ENCODE peak calls at places on chromosomes 11 and 22, in five cellular contexts. E is prostate gland, I is psoas muscle, D is A549, O is right lobe of liver. F is an unnamed sample. For H3K9me3, the result is how much of the 10 kb centered on the place peaks cover.

GRCh38 chr22:44996120-44996519 is 13.7 kb downstream of the PHF21B start:
- DNase-seq in E (no peak), I (no peak), D (no peak), O (no peak), F (no peak)

GRCh38 chr11:70633610-70634009 is 235.3 kb downstream of the CTTN start:
- DNase-seq in E (no peak), I (no peak), D (no peak), O (no peak), F (no peak)

GRCh38 chr11:100235085-100235484 is 452.0 kb upstream of the ARHGAP42 start:
- DNase-seq in E (no peak), I (no peak), D (no peak), O (no peak), F (no peak)

GRCh38 chr22:24087071-24087795 is 76.1 kb downstream of the CABIN1 start:
- DNase-seq in E (no peak), I (no peak), D (no peak), O (peak), F (no peak)

GRCh38 chr11:126607374-126607773 is 251.9 kb downstream of the ST3GAL4 start:
- DNase-seq in E (peak), I (no peak), D (peak), O (peak), F (peak)

GRCh38 chr11:72828081-72828567 is 13.9 kb downstream of the ATG16L2 start:
- DNase-seq in E (no peak), I (no peak), D (no peak), O (peak), F (peak)

GRCh38 chr11:18721576-18722292 is 4.3 kb downstream of the IGSF22 start:
- DNase-seq in E (peak), I (peak), D (peak), O (no peak), F (peak)

GRCh38 chr11:2508793-2509192 is 64.0 kb downstream of the KCNQ1 start:
- DNase-seq in E (no peak), I (no peak), D (no peak), O (no peak), F (no peak)

GRCh38 chr22:41070665-41071331 is 21.6 kb upstream of the EP300 start:
- DNase-seq in E (no peak), I (no peak), D (no peak), O (no peak), F (no peak)

GRCh38 chr22:34508797-34509196 is 557.2 kb upstream of the ISX start:
- DNase-seq in E (no peak), I (no peak), D (no peak), O (no peak), F (no peak)

DNA sequence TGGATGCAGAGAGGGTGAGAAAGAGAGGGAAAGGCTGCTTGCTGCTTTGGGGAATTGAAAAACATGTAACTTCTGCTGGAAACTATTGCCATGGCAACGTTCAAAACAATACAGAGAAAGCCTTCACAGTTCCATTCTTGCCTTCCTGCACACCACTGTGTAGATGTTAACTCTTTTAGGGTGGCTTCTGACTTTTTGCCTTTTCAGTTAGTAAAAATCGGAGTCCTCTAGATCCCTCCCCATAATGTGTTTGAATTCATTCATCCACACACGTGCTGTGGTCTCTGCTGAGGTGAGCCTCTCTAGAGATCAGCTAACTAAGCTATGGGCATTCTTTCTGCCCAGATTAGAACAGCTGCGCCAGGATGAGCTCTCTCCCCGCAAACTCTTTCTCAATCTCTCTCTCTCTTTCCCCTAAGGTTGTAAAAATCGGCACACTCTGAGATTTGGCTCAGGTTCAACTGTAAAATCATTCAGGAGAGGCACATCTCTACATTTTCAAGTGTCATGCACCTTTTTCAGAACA is 1178.3 kb downstream of the LRRC4C start:
- DNase-seq in E (no peak), I (no peak), D (no peak), O (no peak), F (peak)
- H3K27ac ChIP-seq in E (no peak), I (no peak), D (no peak), O (no peak), F (no peak)

GRCh38 chr22:49614966-49615965 is 212.4 kb downstream of the BRD1 start:
- DNase-seq in E (no peak), I (peak), D (no peak), O (peak), F (no peak)

GRCh38 chr22:49616356-49617231 is 211.1 kb downstream of the BRD1 start:
- DNase-seq in E (no peak), I (peak), D (no peak), O (peak), F (no peak)

GRCh38 chr22:49617264-49617663 is 210.4 kb downstream of the BRD1 start:
- DNase-seq in E (no peak), I (no peak), D (no peak), O (no peak), F (no peak)

GRCh38 chr22:49613108-49613507 is 214.6 kb downstream of the BRD1 start:
- DNase-seq in E (no peak), I (peak), D (no peak), O (no peak), F (no peak)

GRCh38 chr22:49613871-49614270 is 213.8 kb downstream of the BRD1 start:
- DNase-seq in E (no peak), I (no peak), D (no peak), O (no peak), F (no peak)
- H3K9me3 ChIP-seq in E (under half), I (under half), D (under half), O (under half), F (under half)

GRCh38 chr11:57305523-57305922 is 19.2 kb downstream of the TNKS1BP1 start:
- DNase-seq in E (no peak), I (no peak), D (no peak), O (no peak), F (no peak)

GRCh38 chr11:57302489-57302888 is 22.3 kb downstream of the TNKS1BP1 start:
- DNase-seq in E (no peak), I (peak), D (no peak), O (no peak), F (no peak)

GRCh38 chr11:57303990-57304579 is 20.7 kb downstream of the TNKS1BP1 start:
- DNase-seq in E (no peak), I (peak), D (no peak), O (no peak), F (no peak)

GRCh38 chr11:57301711-57302423 is 22.9 kb downstream of the TNKS1BP1 start:
- DNase-seq in E (no peak), I (peak), D (no peak), O (no peak), F (no peak)

DNA sequence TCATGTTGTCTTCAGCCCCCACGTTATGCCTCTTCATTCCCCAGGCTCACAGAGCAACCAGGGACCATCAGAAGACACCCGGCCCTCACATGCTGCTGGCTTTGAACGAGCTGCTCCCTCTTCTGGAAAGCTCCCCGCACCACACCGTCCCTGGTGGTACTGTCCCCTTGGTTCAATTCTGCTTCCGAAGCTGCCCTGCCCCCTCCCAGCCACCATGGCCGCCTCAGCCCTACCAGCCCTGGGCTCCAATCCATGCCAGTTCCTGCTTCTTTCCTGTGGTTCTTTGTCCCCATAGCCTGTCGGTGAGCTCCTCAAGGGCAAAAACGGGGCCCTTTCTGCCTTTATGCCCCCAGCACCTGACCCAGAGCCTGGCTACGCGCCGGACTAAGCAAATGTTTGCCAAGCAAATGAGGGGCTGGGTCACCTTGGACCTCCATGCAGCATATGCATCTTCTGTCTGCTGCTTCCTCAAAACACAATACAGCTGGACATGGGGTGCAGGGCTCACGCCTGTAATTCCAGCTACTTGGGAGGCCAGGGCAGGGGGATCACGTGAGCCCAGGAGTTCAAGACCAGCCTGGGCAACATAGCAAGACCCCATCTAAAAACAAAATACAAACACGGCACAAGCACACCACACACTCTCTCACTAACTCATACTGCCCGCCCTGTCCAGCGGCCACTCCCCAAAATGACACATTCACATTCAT is 21.3 kb downstream of the TNKS1BP1 start:
- DNase-seq in E (no peak), I (peak), D (no peak), O (no peak), F (no peak)
- TF ChIP-seq CTCF in E (no peak), I (no peak), D (no peak), O (no peak), F (no peak)

DNA sequence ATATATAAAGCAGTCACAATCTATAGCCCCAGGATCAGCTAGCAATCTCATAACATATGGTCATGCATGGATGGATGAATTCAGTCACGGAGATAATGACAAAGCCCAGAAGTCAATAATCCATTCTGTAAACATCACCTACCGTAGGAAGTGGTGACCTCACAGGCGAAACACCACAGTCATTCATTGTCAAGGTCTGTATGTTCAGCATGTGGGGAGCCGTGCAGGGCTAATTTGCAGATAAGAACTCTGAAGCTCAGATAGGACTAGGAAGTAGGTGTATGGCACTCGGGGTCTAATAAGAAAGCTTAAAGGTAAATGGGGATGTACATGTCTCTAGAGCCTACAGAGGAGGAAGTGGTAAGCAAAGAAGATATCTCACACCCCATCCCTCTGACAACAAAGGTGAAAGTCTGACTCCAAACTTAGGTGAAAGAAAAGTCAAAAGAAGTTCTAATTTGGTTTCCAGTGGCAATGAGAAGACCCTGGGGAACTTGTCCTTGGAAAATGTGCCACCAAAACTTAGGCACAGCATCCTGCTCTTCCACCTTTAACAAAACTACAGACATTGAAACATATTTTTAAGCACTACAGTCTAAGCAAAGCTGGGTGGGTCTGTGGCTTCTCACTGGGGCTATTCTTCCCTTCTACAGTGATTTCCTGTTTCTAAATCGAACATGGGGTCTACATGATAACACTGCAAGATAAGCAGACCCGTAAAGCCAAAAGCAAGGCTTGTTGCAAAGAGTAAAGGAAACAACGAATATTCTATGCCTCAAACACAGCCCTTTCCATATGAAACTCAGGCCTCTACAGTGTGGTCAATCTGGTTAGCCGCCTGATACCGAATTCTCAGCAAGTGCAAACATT is 5.2 kb downstream of the CRTAM start:
- DNase-seq in E (no peak), I (no peak), D (no peak), O (no peak), F (no peak)
- H3K27ac ChIP-seq in E (no peak), I (no peak), D (no peak), O (no peak), F (no peak)

DNA sequence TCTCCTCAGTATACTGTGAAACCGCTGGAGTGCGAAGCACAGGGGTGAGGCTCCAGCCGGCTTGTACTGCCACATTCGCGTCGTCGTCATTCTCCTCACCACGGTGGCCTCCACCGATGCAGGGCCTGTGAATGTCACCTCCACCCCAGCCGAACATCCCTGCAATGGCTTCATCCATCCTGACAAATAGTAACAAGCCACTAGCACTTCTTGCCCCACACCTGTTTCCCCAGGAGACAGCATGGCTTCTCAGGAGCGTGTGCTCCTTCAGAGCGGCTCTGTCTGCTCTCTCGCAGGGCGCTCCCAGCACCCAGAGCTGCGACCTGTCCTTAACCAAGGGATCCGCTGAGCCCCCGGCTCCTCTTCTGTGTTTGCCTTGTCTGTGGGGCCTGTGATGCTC is 1165.4 kb downstream of the TBC1D22A start:
- DNase-seq in E (no peak), I (no peak), D (no peak), O (no peak), F (no peak)
- H3K9me3 ChIP-seq in E (under half), I (under half), D (under half), O (under half), F (under half)